ENCODE peak calls at places on chromosomes 5 and 9, in nine cellular contexts. C is AG04450; N is RCC 7860; B is mucosa of gallbladder; O is RPMI8226; Z is hepatic stellate cell; V is nucleus accumbens; I is activated T-helper 2 cell treated with anti-CD3 and anti-CD28 coated beads, Interferon-gamma antibody, Interleukin-2, Interleukin-4, amounts not matched to agents 10 μg/mL and 5 μg/mL and 100 μg/mL, durations not matched to agents 14 hours and 24 hours and 36 hours; R is suprapubic skin. Y is an unnamed sample.
A peak's percentile ranks its signal among the peaks of the same experiment; 100 is the strongest.

GRCh38 chr5:133360693-133361479 is 251.5 kb downstream of the FSTL4 start:
- DNase-seq in R (peak; percentile 12), Z (no peak), I (no peak), V (no peak), B (no peak), N (no peak), O (no peak), C (no peak), Y (no peak)

GRCh38 chr9:6931913-6932312 is 174.1 kb downstream of the KDM4C start:
- DNase-seq in C (no peak), N (peak; percentile 55), O (no peak), Z (peak; percentile 39), B (peak; percentile 21), V (no peak), R (no peak), I (no peak), Y (no peak)

GRCh38 chr9:91611582-91611981 is 187.9 kb upstream of the NFIL3 start:
- DNase-seq in V (no peak), C (peak; percentile 1), B (no peak), O (no peak), R (no peak), Z (no peak), N (no peak), I (no peak), Y (no peak)

GRCh38 chr5:62029303-62029702 is 276.7 kb upstream of the KIF2A start:
- DNase-seq in Z (no peak), R (no peak), C (no peak), V (no peak), I (no peak), B (no peak), O (no peak), N (peak; percentile 51), Y (no peak)

GRCh38 chr5:65695896-65696295 is 26.0 kb downstream of the SGTB start:
- DNase-seq in I (no peak), C (no peak), O (no peak), N (no peak), Z (no peak), V (peak; percentile 16), B (no peak), R (no peak), Y (no peak)

GRCh38 chr5:96483878-96484277 is 50.8 kb upstream of the PCSK1 start:
- DNase-seq in O (peak; percentile 53), R (no peak), I (no peak), Z (no peak), N (no peak), V (no peak), B (no peak), C (no peak), Y (no peak)

GRCh38 chr5:77232959-77233358 is 22.5 kb downstream of the PDE8B start:
- DNase-seq in N (no peak), B (no peak), C (no peak), R (no peak), O (no peak), V (no peak), Z (no peak), I (no peak), Y (no peak)

GRCh38 chr9:79858509-79858908 is 286.7 kb downstream of the TLE4 start:
- DNase-seq in C (no peak), V (peak; percentile 2), N (peak; percentile 21), I (no peak), Z (peak; percentile 19), R (no peak), B (no peak), O (peak; percentile 61), Y (no peak)

GRCh38 chr5:84362061-84362720 is 22.5 kb downstream of the EDIL3 start:
- DNase-seq in O (no peak), V (no peak), C (no peak), N (no peak), Z (no peak), I (no peak), R (no peak), B (no peak), Y (no peak)

GRCh38 chr5:72242796-72243475 is 77.1 kb downstream of the MRPS27 start:
- DNase-seq in Z (no peak), R (no peak), N (no peak), V (no peak), I (no peak), C (no peak), O (no peak), B (no peak), Y (no peak)